ENCODE peak calls at places on chromosomes 6 and 20, in nine cellular contexts. One of them, this sample, is unnamed. For H3K4me1, the result is how much of the 10 kb centered on the place peaks cover.

GRCh38 chr20:23161968-23162696 is 76.0 kb upstream of the CD93 start:
- DNase-seq in right cardiac atrium: peak
- DNase-seq in osteoblast: no peak
- DNase-seq in HAP-1: no peak
- DNase-seq in mesendoderm: no peak
- DNase-seq in NT2/D1: no peak
- DNase-seq in adipocyte: no peak
- DNase-seq in body of pancreas: peak
- DNase-seq in BE2C: no peak
- DNase-seq in this sample: peak

GRCh38 chr6:49540614-49541013 is 9.9 kb upstream of the C6orf141 start:
- DNase-seq in adipocyte: no peak
- DNase-seq in osteoblast: no peak
- DNase-seq in HAP-1: no peak
- DNase-seq in mesendoderm: no peak
- DNase-seq in right cardiac atrium: no peak
- DNase-seq in body of pancreas: no peak
- DNase-seq in BE2C: no peak
- DNase-seq in NT2/D1: no peak
- DNase-seq in this sample: no peak

GRCh38 chr6:170251776-170252571 is 38.9 kb downstream of the DLL1 start:
- DNase-seq in osteoblast: no peak
- DNase-seq in right cardiac atrium: peak
- DNase-seq in BE2C: no peak
- DNase-seq in mesendoderm: no peak
- DNase-seq in adipocyte: no peak
- DNase-seq in NT2/D1: no peak
- DNase-seq in HAP-1: no peak
- DNase-seq in body of pancreas: no peak
- DNase-seq in this sample: no peak

GRCh38 chr6:19298422-19298821 is 538.7 kb upstream of the ID4 start:
- DNase-seq in NT2/D1: no peak
- DNase-seq in BE2C: no peak
- DNase-seq in osteoblast: no peak
- DNase-seq in adipocyte: no peak
- DNase-seq in HAP-1: no peak
- DNase-seq in body of pancreas: no peak
- DNase-seq in mesendoderm: peak
- DNase-seq in right cardiac atrium: no peak
- DNase-seq in this sample: no peak

GRCh38 chr6:154399097-154399496 is 42.5 kb upstream of the IPCEF1 start:
- DNase-seq in mesendoderm: no peak
- DNase-seq in osteoblast: no peak
- DNase-seq in BE2C: no peak
- DNase-seq in adipocyte: no peak
- DNase-seq in NT2/D1: no peak
- DNase-seq in HAP-1: no peak
- DNase-seq in right cardiac atrium: no peak
- DNase-seq in body of pancreas: no peak
- DNase-seq in this sample: no peak

GRCh38 chr20:40072907-40073306 is 616.1 kb downstream of the MAFB start:
- DNase-seq in osteoblast: no peak
- DNase-seq in body of pancreas: no peak
- DNase-seq in BE2C: no peak
- DNase-seq in NT2/D1: no peak
- DNase-seq in right cardiac atrium: no peak
- DNase-seq in adipocyte: no peak
- DNase-seq in HAP-1: no peak
- DNase-seq in mesendoderm: no peak
- DNase-seq in this sample: no peak

GRCh38 chr6:156910011-156910334 is 132.8 kb downstream of the ARID1B start:
- DNase-seq in NT2/D1: no peak
- DNase-seq in HAP-1: no peak
- DNase-seq in adipocyte: no peak
- DNase-seq in BE2C: no peak
- DNase-seq in osteoblast: peak
- DNase-seq in body of pancreas: no peak
- DNase-seq in right cardiac atrium: no peak
- DNase-seq in mesendoderm: no peak
- DNase-seq in this sample: no peak

GRCh38 chr6:127939442-127940066 is 38.7 kb upstream of the THEMIS start:
- DNase-seq in adipocyte: peak
- DNase-seq in osteoblast: peak
- DNase-seq in right cardiac atrium: no peak
- DNase-seq in NT2/D1: no peak
- DNase-seq in body of pancreas: no peak
- DNase-seq in BE2C: no peak
- DNase-seq in mesendoderm: peak
- DNase-seq in HAP-1: no peak
- DNase-seq in this sample: no peak

GRCh38 chr6:139888691-139889122 is 514.3 kb upstream of the CITED2 start:
- DNase-seq in osteoblast: no peak
- DNase-seq in body of pancreas: no peak
- DNase-seq in adipocyte: no peak
- DNase-seq in right cardiac atrium: no peak
- DNase-seq in mesendoderm: peak
- DNase-seq in BE2C: no peak
- DNase-seq in NT2/D1: peak
- DNase-seq in HAP-1: peak
- DNase-seq in this sample: no peak

GRCh38 chr20:4563534-4563933 is 158.2 kb upstream of the PRND start:
- DNase-seq in osteoblast: no peak
- DNase-seq in right cardiac atrium: no peak
- DNase-seq in HAP-1: no peak
- DNase-seq in NT2/D1: peak
- DNase-seq in body of pancreas: no peak
- DNase-seq in BE2C: no peak
- DNase-seq in mesendoderm: peak
- DNase-seq in adipocyte: peak
- DNase-seq in this sample: peak

GRCh38 chr20:56393653-56394052 is 1.2 kb downstream of the CSTF1 start:
- DNase-seq in NT2/D1: no peak
- DNase-seq in HAP-1: no peak
- DNase-seq in adipocyte: peak
- DNase-seq in osteoblast: no peak
- DNase-seq in mesendoderm: no peak
- DNase-seq in right cardiac atrium: no peak
- DNase-seq in BE2C: no peak
- DNase-seq in body of pancreas: no peak
- DNase-seq in this sample: no peak

GRCh38 chr20:40952231-40952630 is 76.4 kb upstream of the TOP1 start:
- DNase-seq in body of pancreas: no peak
- DNase-seq in BE2C: no peak
- DNase-seq in adipocyte: no peak
- DNase-seq in osteoblast: no peak
- DNase-seq in HAP-1: no peak
- DNase-seq in NT2/D1: no peak
- DNase-seq in right cardiac atrium: no peak
- DNase-seq in mesendoderm: no peak
- DNase-seq in this sample: no peak

GRCh38 chr6:35719407-35719829 is 17.4 kb upstream of the ARMC12 start:
- DNase-seq in right cardiac atrium: no peak
- DNase-seq in body of pancreas: no peak
- DNase-seq in adipocyte: peak
- DNase-seq in NT2/D1: no peak
- DNase-seq in HAP-1: no peak
- DNase-seq in mesendoderm: no peak
- DNase-seq in BE2C: no peak
- DNase-seq in osteoblast: no peak
- DNase-seq in this sample: no peak

GRCh38 chr20:8967641-8968245 is 101.1 kb upstream of the PLCB4 start:
- DNase-seq in BE2C: no peak
- DNase-seq in NT2/D1: no peak
- DNase-seq in HAP-1: no peak
- DNase-seq in right cardiac atrium: no peak
- DNase-seq in mesendoderm: no peak
- DNase-seq in body of pancreas: no peak
- DNase-seq in osteoblast: no peak
- DNase-seq in adipocyte: peak
- DNase-seq in this sample: no peak

GRCh38 chr6:127484207-127484858 is 25.1 kb upstream of the KIAA0408 start:
- DNase-seq in osteoblast: no peak
- DNase-seq in BE2C: no peak
- DNase-seq in body of pancreas: no peak
- DNase-seq in HAP-1: peak
- DNase-seq in right cardiac atrium: no peak
- DNase-seq in adipocyte: peak
- DNase-seq in mesendoderm: no peak
- DNase-seq in NT2/D1: no peak
- DNase-seq in this sample: peak

GRCh38 chr6:33203443-33204164 is 851 bp upstream of the HSD17B8 start:
- DNase-seq in adipocyte: no peak
- DNase-seq in HAP-1: no peak
- DNase-seq in NT2/D1: no peak
- DNase-seq in right cardiac atrium: no peak
- DNase-seq in osteoblast: peak
- DNase-seq in mesendoderm: no peak
- DNase-seq in BE2C: no peak
- DNase-seq in body of pancreas: no peak
- DNase-seq in this sample: no peak
- H3K4me3 ChIP-seq in adipocyte: peak
- H3K4me3 ChIP-seq in HAP-1: peak
- H3K4me3 ChIP-seq in NT2/D1: no peak
- H3K4me3 ChIP-seq in right cardiac atrium: no peak
- H3K4me3 ChIP-seq in osteoblast: no peak
- H3K4me3 ChIP-seq in mesendoderm: no peak
- H3K4me3 ChIP-seq in BE2C: no peak
- H3K4me3 ChIP-seq in body of pancreas: no peak
- H3K4me3 ChIP-seq in this sample: no peak

GRCh38 chr6:91152824-91153223 is 566.0 kb upstream of the MAP3K7 start:
- DNase-seq in adipocyte: no peak
- DNase-seq in right cardiac atrium: no peak
- DNase-seq in HAP-1: no peak
- DNase-seq in osteoblast: no peak
- DNase-seq in NT2/D1: no peak
- DNase-seq in mesendoderm: no peak
- DNase-seq in BE2C: no peak
- DNase-seq in body of pancreas: no peak
- DNase-seq in this sample: no peak
- H3K4me1 ChIP-seq in adipocyte: under half
- H3K4me1 ChIP-seq in right cardiac atrium: under half
- H3K4me1 ChIP-seq in HAP-1: under half
- H3K4me1 ChIP-seq in osteoblast: under half
- H3K4me1 ChIP-seq in NT2/D1: under half
- H3K4me1 ChIP-seq in mesendoderm: under half
- H3K4me1 ChIP-seq in BE2C: under half
- H3K4me1 ChIP-seq in body of pancreas: under half
- H3K4me1 ChIP-seq in this sample: under half

GRCh38 chr6:72626126-72626525 is 4.3 kb downstream of the KCNQ5 start:
- DNase-seq in BE2C: no peak
- DNase-seq in mesendoderm: peak
- DNase-seq in osteoblast: no peak
- DNase-seq in adipocyte: no peak
- DNase-seq in NT2/D1: no peak
- DNase-seq in body of pancreas: no peak
- DNase-seq in right cardiac atrium: no peak
- DNase-seq in HAP-1: no peak
- DNase-seq in this sample: no peak
- H3K4me3 ChIP-seq in BE2C: no peak
- H3K4me3 ChIP-seq in mesendoderm: no peak
- H3K4me3 ChIP-seq in osteoblast: no peak
- H3K4me3 ChIP-seq in adipocyte: no peak
- H3K4me3 ChIP-seq in NT2/D1: no peak
- H3K4me3 ChIP-seq in body of pancreas: no peak
- H3K4me3 ChIP-seq in right cardiac atrium: no peak
- H3K4me3 ChIP-seq in HAP-1: no peak
- H3K4me3 ChIP-seq in this sample: no peak

DNA sequence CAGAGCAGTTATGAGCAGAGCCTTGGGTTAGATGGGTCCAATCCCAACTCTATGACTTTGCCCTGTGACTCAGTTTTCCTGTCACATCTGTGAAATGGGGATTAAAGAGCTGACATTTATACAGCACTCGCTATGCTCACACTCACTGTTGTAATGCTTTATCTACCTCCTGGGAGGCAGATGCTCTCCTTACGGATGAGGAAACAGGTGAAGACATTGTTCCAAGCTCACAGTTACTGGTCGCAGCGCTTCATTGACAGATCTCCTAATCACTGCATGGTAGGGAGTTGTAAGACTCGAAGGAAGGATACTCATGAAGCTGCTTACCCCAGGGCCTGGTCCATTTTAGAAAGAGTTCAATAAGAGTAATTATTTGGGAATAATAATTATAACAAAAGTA is 2.9 kb upstream of the MYLK2 start:
- DNase-seq in osteoblast: no peak
- DNase-seq in adipocyte: no peak
- DNase-seq in NT2/D1: no peak
- DNase-seq in BE2C: no peak
- DNase-seq in HAP-1: no peak
- DNase-seq in mesendoderm: no peak
- DNase-seq in body of pancreas: no peak
- DNase-seq in right cardiac atrium: no peak
- DNase-seq in this sample: no peak
- H3K4me1 ChIP-seq in osteoblast: under half
- H3K4me1 ChIP-seq in adipocyte: under half
- H3K4me1 ChIP-seq in NT2/D1: under half
- H3K4me1 ChIP-seq in BE2C: under half
- H3K4me1 ChIP-seq in HAP-1: under half
- H3K4me1 ChIP-seq in mesendoderm: under half
- H3K4me1 ChIP-seq in body of pancreas: under half
- H3K4me1 ChIP-seq in right cardiac atrium: under half
- H3K4me1 ChIP-seq in this sample: under half

GRCh38 chr6:21987501-21987957 is 309.3 kb downstream of the PRL start:
- DNase-seq in right cardiac atrium: peak
- DNase-seq in HAP-1: no peak
- DNase-seq in mesendoderm: peak
- DNase-seq in BE2C: peak
- DNase-seq in body of pancreas: peak
- DNase-seq in adipocyte: peak
- DNase-seq in NT2/D1: no peak
- DNase-seq in osteoblast: peak
- DNase-seq in this sample: peak
- H3K4me3 ChIP-seq in right cardiac atrium: peak
- H3K4me3 ChIP-seq in HAP-1: no peak
- H3K4me3 ChIP-seq in mesendoderm: no peak
- H3K4me3 ChIP-seq in BE2C: peak
- H3K4me3 ChIP-seq in body of pancreas: no peak
- H3K4me3 ChIP-seq in adipocyte: peak
- H3K4me3 ChIP-seq in NT2/D1: no peak
- H3K4me3 ChIP-seq in osteoblast: peak
- H3K4me3 ChIP-seq in this sample: no peak

This sample was measured in small intestine.